ENCODE peak calls at places on chromosome 21, in nine cellular contexts. J is mesendoderm; O is tibial artery; H is C1 segment of cervical spinal cord; I is fibroblast of pulmonary artery; Z is foreskin fibroblast; Q is type B pancreatic cell; E is stimulated activated CD8-positive, alpha-beta memory T cell treated with anti-CD3 and anti-CD28 coated beads, Interleukin-4, amount 100 ng/mL, for 1 hour; X is HS-5. W is an unnamed sample.

GRCh38 chr21:46000182-46000730 is 18.7 kb downstream of the COL6A1 start:
- DNase-seq in E (no peak), X (no peak), Z (no peak), J (no peak), O (no peak), Q (no peak), H (no peak), I (no peak), W (no peak)

GRCh38 chr21:32812035-32812434 is 40.5 kb upstream of the PAXBP1 start:
- DNase-seq in Q (no peak), O (no peak), Z (peak), H (no peak), E (no peak), X (no peak), J (no peak), I (no peak), W (no peak)

GRCh38 chr21:36511484-36512227 is 31.7 kb upstream of the CLDN14 start:
- DNase-seq in O (no peak), E (no peak), X (no peak), Q (no peak), I (peak), J (no peak), H (no peak), Z (peak), W (no peak)

GRCh38 chr21:42942244-42942643 is 16.8 kb upstream of the ERVH48-1 start:
- DNase-seq in H (no peak), I (no peak), Z (no peak), J (no peak), E (no peak), O (no peak), Q (no peak), X (no peak), W (no peak)

GRCh38 chr21:44455524-44456206 is 355 bp downstream of the LRRC3 start:
- DNase-seq in X (peak), I (peak), Z (peak), Q (peak), J (peak), E (no peak), O (no peak), H (no peak), W (peak)

GRCh38 chr21:43289966-43290365 is 121.2 kb downstream of the CRYAA start:
- DNase-seq in Q (no peak), X (no peak), I (no peak), E (no peak), J (no peak), O (no peak), Z (no peak), H (no peak), W (no peak)

GRCh38 chr21:45941338-45941710 is 40.2 kb upstream of the COL6A1 start:
- DNase-seq in I (no peak), O (no peak), J (no peak), E (no peak), H (no peak), Z (no peak), Q (no peak), X (no peak), W (no peak)

GRCh38 chr21:31397515-31397926 is 53.5 kb upstream of the TIAM1 start:
- DNase-seq in Z (no peak), Q (no peak), H (peak), I (peak), J (no peak), E (no peak), X (no peak), O (no peak), W (no peak)

GRCh38 chr21:44379991-44380865 is 26.8 kb downstream of the TRPM2 start:
- DNase-seq in E (no peak), J (no peak), I (no peak), Q (peak), O (no peak), X (no peak), Z (no peak), H (no peak), W (no peak)

GRCh38 chr21:27722095-27722494 is 755.2 kb upstream of the ADAMTS5 start:
- DNase-seq in O (no peak), X (no peak), I (no peak), J (peak), Q (no peak), Z (no peak), E (no peak), H (no peak), W (no peak)

GRCh38 chr21:32256873-32257620 is 21.8 kb downstream of the MIS18A start:
- DNase-seq in X (peak), J (peak), H (no peak), O (peak), I (peak), E (no peak), Z (peak), Q (no peak), W (peak)

GRCh38 chr21:43775795-43776430 is at the start of gene CSTB:
- DNase-seq in I (peak), E (peak), X (peak), J (peak), H (peak), Q (peak), O (peak), Z (peak), W (no peak)

GRCh38 chr21:31760931-31761330 is 29.0 kb upstream of the SCAF4 start:
- DNase-seq in Z (no peak), Q (no peak), E (no peak), X (no peak), I (no peak), J (no peak), O (no peak), H (no peak), W (no peak)

GRCh38 chr21:45141507-45141906 is 67.1 kb downstream of the ADARB1 start:
- DNase-seq in E (no peak), Z (no peak), O (no peak), Q (no peak), H (no peak), J (no peak), I (no peak), X (no peak), W (no peak)

GRCh38 chr21:41775152-41775472 is 8.3 kb upstream of the RIPK4 start:
- DNase-seq in Q (no peak), J (no peak), X (no peak), E (no peak), I (no peak), Z (no peak), O (no peak), H (no peak), W (no peak)

GRCh38 chr21:14300074-14300473 is 82.9 kb downstream of the HSPA13 start:
- DNase-seq in O (no peak), E (no peak), J (no peak), Z (no peak), Q (no peak), H (no peak), I (no peak), X (no peak), W (no peak)

GRCh38 chr21:39854572-39854971 is 12.7 kb upstream of the PCP4 start:
- DNase-seq in E (no peak), J (no peak), I (no peak), H (no peak), Q (no peak), Z (no peak), O (no peak), X (no peak), W (no peak)

GRCh38 chr21:45336870-45337269 is 49.2 kb upstream of the POFUT2 start:
- DNase-seq in J (peak), Z (no peak), H (no peak), X (no peak), Q (no peak), E (no peak), O (no peak), I (no peak), W (no peak)

GRCh38 chr21:31520506-31521163 is 138.9 kb upstream of the SOD1 start:
- DNase-seq in X (no peak), E (no peak), J (no peak), Q (no peak), H (peak), O (no peak), I (no peak), Z (no peak), W (no peak)

W was measured in stromal cell of bone marrow.